ENCODE peak calls at places on chromosome 16, in six cellular contexts. S, H, Z, Y, Q and N are unnamed samples.

GRCh38 chr16:27427538-27427937 is 25.6 kb downstream of the IL21R start:
- DNase-seq in S (no peak), H (no peak), Z (no peak), Y (no peak), Q (no peak), N (no peak)

GRCh38 chr16:84687715-84688114 is 12.1 kb upstream of the USP10 start:
- DNase-seq in S (peak; percentile 94), H (no peak), Z (no peak), Y (peak; percentile 8), Q (peak; percentile 83), N (no peak)

GRCh38 chr16:64225696-64226095 is 896.2 kb downstream of the CDH11 start:
- DNase-seq in S (no peak), H (no peak), Z (no peak), Y (no peak), Q (no peak), N (no peak)

GRCh38 chr16:84115919-84116719 is 623 bp downstream of the MBTPS1 start:
- DNase-seq in S (peak; percentile 31), H (peak; percentile 38), Z (no peak), Y (peak; percentile 33), Q (peak; percentile 40), N (no peak)

GRCh38 chr16:70749681-70750601 is 51.0 kb downstream of the VAC14 start:
- DNase-seq in S (no peak), H (no peak), Z (peak; percentile 65), Y (no peak), Q (peak; percentile 30), N (no peak)

GRCh38 chr16:59543641-59544040 is 809.5 kb upstream of the GOT2 start:
- DNase-seq in S (peak; percentile 54), H (no peak), Z (no peak), Y (peak; percentile 60), Q (peak; percentile 81), N (no peak)

GRCh38 chr16:50842589-50842988 is 100.7 kb downstream of the CYLD start:
- DNase-seq in S (no peak), H (no peak), Z (no peak), Y (no peak), Q (no peak), N (no peak)

GRCh38 chr16:68776821-68777485 is 39.9 kb downstream of the CDH1 start:
- DNase-seq in S (peak; percentile 13), H (peak; percentile 79), Z (no peak), Y (no peak), Q (peak; percentile 47), N (no peak)

GRCh38 chr16:62883526-62883925 is 847.3 kb upstream of the CDH8 start:
- DNase-seq in S (no peak), H (no peak), Z (no peak), Y (no peak), Q (no peak), N (no peak)

GRCh38 chr16:8777217-8777616 is 20.2 kb downstream of the TMEM186 start:
- DNase-seq in S (no peak), H (no peak), Z (no peak), Y (no peak), Q (no peak), N (no peak)

GRCh38 chr16:8776193-8776592 is 21.2 kb downstream of the TMEM186 start:
- DNase-seq in S (no peak), H (no peak), Z (no peak), Y (no peak), Q (no peak), N (no peak)

GRCh38 chr16:8774208-8774607 is 23.2 kb downstream of the TMEM186 start:
- DNase-seq in S (no peak), H (no peak), Z (no peak), Y (no peak), Q (no peak), N (no peak)

GRCh38 chr16:8775359-8775758 is 22.1 kb downstream of the TMEM186 start:
- DNase-seq in S (no peak), H (no peak), Z (no peak), Y (no peak), Q (no peak), N (no peak)

DNA sequence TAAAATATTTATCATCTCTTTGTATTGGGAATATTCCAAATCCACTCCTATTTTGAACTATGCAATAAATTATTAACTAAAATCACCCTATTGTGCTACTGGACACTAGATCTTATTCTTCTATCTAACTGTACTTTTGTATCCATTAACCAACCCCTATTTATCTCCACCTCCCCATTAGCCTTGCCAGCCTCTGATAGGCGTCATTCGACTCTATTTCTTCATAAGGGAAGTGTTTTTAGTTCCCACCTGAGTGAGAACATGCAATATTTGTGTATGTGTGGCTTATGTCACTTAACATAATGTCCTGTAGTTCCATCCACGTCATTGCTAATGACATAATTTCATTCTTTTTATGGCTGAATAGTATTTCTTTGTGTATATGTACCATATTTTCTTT is 23.9 kb downstream of the TMEM186 start:
- DNase-seq in S (no peak), H (no peak), Z (no peak), Y (no peak), Q (no peak), N (no peak)
- H3K4me3 ChIP-seq in S (no peak overlapping the region), H (no peak overlapping the region), Z (no peak overlapping the region), Y (no peak overlapping the region), Q (no peak overlapping the region), N (no peak overlapping the region)

GRCh38 chr16:81796585-81797346 is 17.7 kb downstream of the PLCG2 start:
- DNase-seq in S (no peak), H (no peak), Z (no peak), Y (no peak), Q (no peak), N (no peak)

GRCh38 chr16:81797443-81797842 is 18.4 kb downstream of the PLCG2 start:
- DNase-seq in S (no peak), H (peak; percentile 47), Z (no peak), Y (no peak), Q (no peak), N (no peak)

GRCh38 chr16:81798311-81799137 is 19.4 kb downstream of the PLCG2 start:
- DNase-seq in S (no peak), H (no peak), Z (no peak), Y (no peak), Q (no peak), N (no peak)

GRCh38 chr16:81795193-81795592 is 16.1 kb downstream of the PLCG2 start:
- DNase-seq in S (no peak), H (no peak), Z (no peak), Y (no peak), Q (no peak), N (no peak)

DNA sequence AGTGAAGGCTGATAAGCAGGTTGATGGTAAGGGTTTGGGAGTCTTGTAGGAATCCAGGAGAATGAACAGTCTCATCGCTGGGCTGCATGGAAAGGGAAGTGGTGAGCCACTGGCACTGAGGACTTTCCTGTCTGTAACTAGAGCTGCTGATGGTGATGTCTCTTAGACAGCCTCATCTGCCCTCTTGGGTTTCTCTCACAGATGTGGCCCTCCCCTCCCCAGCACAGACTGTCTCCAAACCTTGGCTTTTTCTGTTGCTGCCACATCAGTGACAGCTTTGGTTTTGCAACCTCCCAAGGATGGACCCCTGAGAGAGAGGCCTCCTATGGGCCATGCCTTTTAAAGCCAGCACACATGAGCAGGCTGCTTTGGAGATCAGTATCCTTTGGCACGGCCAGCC is 16.9 kb downstream of the PLCG2 start:
- DNase-seq in S (no peak), H (peak; percentile 24), Z (no peak), Y (no peak), Q (no peak), N (no peak)
- H3K4me3 ChIP-seq in S (no peak overlapping the region), H (no peak overlapping the region), Z (no peak overlapping the region), Y (no peak overlapping the region), Q (no peak overlapping the region), N (no peak overlapping the region)

GRCh38 chr16:56936491-56936890 is 4.5 kb downstream of the HERPUD1 start:
- DNase-seq in S (peak; percentile 67), H (no peak), Z (no peak), Y (peak; percentile 59), Q (no peak), N (no peak)
- H3K4me3 ChIP-seq in S (peak overlapping the region; percentile 98), H (peak overlapping the region; percentile 95), Z (no peak overlapping the region), Y (peak overlapping the region; percentile 8), Q (no peak overlapping the region), N (no peak overlapping the region)

GRCh38 chr16:23595246-23595950 is 718 bp downstream of the NDUFAB1 start:
- DNase-seq in S (no peak), H (no peak), Z (no peak), Y (peak; percentile 8), Q (no peak), N (no peak)
- H3K4me3 ChIP-seq in S (peak overlapping the region; percentile 98), H (peak overlapping the region; percentile 98), Z (peak overlapping the region; percentile 96), Y (peak overlapping the region; percentile 89), Q (peak overlapping the region; percentile 74), N (peak overlapping the region; percentile 90)

GRCh38 chr16:55324491-55325447 is 766 bp downstream of the IRX6 start:
- DNase-seq in S (peak; percentile 4), H (no peak), Z (peak; percentile 56), Y (peak; percentile 95), Q (no peak), N (no peak)
- H3K4me3 ChIP-seq in S (no peak overlapping the region), H (no peak overlapping the region), Z (peak overlapping the region; percentile 64), Y (peak overlapping the region; percentile 80), Q (no peak overlapping the region), N (peak overlapping the region; percentile 43)

DNA sequence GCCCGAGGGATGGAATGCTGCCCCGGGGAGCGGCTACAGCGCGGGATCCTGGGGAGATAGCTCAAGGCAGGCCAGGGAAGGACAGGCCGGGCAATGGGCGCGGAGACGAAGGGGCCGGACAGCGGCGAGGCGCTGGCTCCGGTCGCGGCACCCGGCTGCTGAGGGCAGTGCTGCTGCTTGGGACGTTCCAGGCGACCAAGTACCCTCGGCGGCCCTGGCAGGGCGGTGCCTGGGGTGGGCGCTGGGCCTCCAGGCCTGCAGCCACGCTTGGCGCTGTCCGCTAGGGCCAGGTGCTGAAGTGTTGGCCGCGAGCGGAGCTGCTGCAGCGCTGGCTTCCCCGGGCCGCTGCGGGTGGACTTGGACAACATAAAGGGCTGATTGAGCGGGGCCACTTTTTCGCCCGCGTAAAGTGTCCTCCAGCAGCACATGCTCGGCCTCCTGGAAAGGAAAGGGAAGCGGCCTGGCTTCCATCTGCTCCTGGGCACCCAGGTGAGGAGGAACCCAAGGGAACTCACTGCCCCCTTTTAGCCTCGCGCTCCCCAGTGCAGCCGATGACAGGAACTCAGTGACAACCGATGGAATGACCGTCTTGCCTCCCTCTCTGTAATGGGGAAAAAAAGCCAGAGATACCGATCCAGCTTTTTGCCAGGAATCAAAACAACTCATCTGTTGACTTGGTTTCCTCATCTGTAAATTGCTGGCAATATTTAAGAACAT is 23.7 kb downstream of the CLEC3A start:
- DNase-seq in S (peak; percentile 49), H (no peak), Z (peak; percentile 96), Y (peak; percentile 26), Q (peak; percentile 66), N (no peak)
- H3K4me3 ChIP-seq in S (no peak overlapping the region), H (no peak overlapping the region), Z (peak overlapping the region; percentile 33), Y (no peak overlapping the region), Q (no peak overlapping the region), N (no peak overlapping the region)

DNA sequence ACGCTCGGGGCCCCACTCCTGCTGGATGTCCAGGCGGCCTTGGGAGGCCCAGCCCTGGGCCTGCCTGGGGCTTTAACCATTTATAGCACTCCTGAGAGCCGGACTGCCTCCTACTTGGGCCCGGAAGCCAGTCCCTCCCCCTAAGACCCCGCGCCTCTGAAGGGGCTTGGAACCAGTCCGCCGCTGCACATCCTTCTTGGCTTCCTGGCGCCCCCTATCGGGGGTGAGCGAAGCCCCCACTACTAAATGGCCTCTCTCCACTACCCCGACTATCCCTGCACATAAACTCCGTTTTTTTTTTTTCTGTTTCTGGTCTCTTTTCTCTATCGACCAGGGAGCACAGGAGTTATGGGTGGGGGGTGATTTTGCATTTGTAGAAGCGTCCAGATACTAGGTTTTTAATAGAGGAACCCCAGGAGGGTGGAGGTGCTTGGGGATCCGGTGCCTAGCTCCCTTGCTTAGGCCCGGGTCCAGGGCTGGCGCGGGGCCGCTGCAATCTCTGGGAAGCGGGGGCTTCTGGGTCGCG is 633 bp upstream of the NOL3 start:
- DNase-seq in S (no peak), H (no peak), Z (peak; percentile 93), Y (peak; percentile 94), Q (no peak), N (peak; percentile 87)
- H3K4me3 ChIP-seq in S (peak overlapping the region; percentile 65), H (peak overlapping the region; percentile 70), Z (peak overlapping the region; percentile 63), Y (peak overlapping the region; percentile 69), Q (peak overlapping the region; percentile 46), N (peak overlapping the region; percentile 62)